ENCODE peak calls at places on chromosome 13, in ten cellular contexts. One of them, this sample, is unnamed.

GRCh38 chr13:47545206-47545605 is 455.9 kb downstream of the SUCLA2 start:
- DNase-seq in stimulated activated CD8-positive, alpha-beta memory T cell treated with anti-CD3 and anti-CD28 coated beads, Interleukin-15, amount 100 ng/mL, for 24 hours: no peak
- DNase-seq in Karpas-422: no peak
- DNase-seq in DMS53: no peak
- DNase-seq in choroid plexus epithelial cell: no peak
- DNase-seq in colonic mucosa: no peak
- DNase-seq in psoas muscle: no peak
- DNase-seq in H9: no peak
- DNase-seq in AG09309: no peak
- DNase-seq in NCI-H69: no peak
- DNase-seq in this sample: no peak

GRCh38 chr13:44921931-44922758 is 67.1 kb downstream of the NUFIP1 start:
- DNase-seq in stimulated activated CD8-positive, alpha-beta memory T cell treated with anti-CD3 and anti-CD28 coated beads, Interleukin-15, amount 100 ng/mL, for 24 hours: no peak
- DNase-seq in Karpas-422: no peak
- DNase-seq in DMS53: peak; percentile 94
- DNase-seq in choroid plexus epithelial cell: peak; percentile 98
- DNase-seq in colonic mucosa: peak; percentile 67
- DNase-seq in psoas muscle: peak; percentile 42
- DNase-seq in H9: no peak
- DNase-seq in AG09309: peak; percentile 90
- DNase-seq in NCI-H69: peak; percentile 66
- DNase-seq in this sample: no peak

GRCh38 chr13:47934371-47934770 is 66.7 kb downstream of the SUCLA2 start:
- DNase-seq in stimulated activated CD8-positive, alpha-beta memory T cell treated with anti-CD3 and anti-CD28 coated beads, Interleukin-15, amount 100 ng/mL, for 24 hours: no peak
- DNase-seq in Karpas-422: no peak
- DNase-seq in DMS53: no peak
- DNase-seq in choroid plexus epithelial cell: peak; percentile 18
- DNase-seq in colonic mucosa: no peak
- DNase-seq in psoas muscle: no peak
- DNase-seq in H9: no peak
- DNase-seq in AG09309: no peak
- DNase-seq in NCI-H69: no peak
- DNase-seq in this sample: no peak

GRCh38 chr13:43666403-43666802 is 120.4 kb downstream of the ENOX1 start:
- DNase-seq in stimulated activated CD8-positive, alpha-beta memory T cell treated with anti-CD3 and anti-CD28 coated beads, Interleukin-15, amount 100 ng/mL, for 24 hours: no peak
- DNase-seq in Karpas-422: no peak
- DNase-seq in DMS53: no peak
- DNase-seq in choroid plexus epithelial cell: no peak
- DNase-seq in colonic mucosa: peak; percentile 42
- DNase-seq in psoas muscle: no peak
- DNase-seq in H9: no peak
- DNase-seq in AG09309: no peak
- DNase-seq in NCI-H69: no peak
- DNase-seq in this sample: no peak

GRCh38 chr13:28586585-28587540 is 72.1 kb upstream of the POMP start:
- DNase-seq in stimulated activated CD8-positive, alpha-beta memory T cell treated with anti-CD3 and anti-CD28 coated beads, Interleukin-15, amount 100 ng/mL, for 24 hours: no peak
- DNase-seq in Karpas-422: no peak
- DNase-seq in DMS53: no peak
- DNase-seq in choroid plexus epithelial cell: no peak
- DNase-seq in colonic mucosa: no peak
- DNase-seq in psoas muscle: no peak
- DNase-seq in H9: no peak
- DNase-seq in AG09309: no peak
- DNase-seq in NCI-H69: no peak
- DNase-seq in this sample: no peak

GRCh38 chr13:78787189-78787588 is 128.2 kb upstream of the OBI1 start:
- DNase-seq in stimulated activated CD8-positive, alpha-beta memory T cell treated with anti-CD3 and anti-CD28 coated beads, Interleukin-15, amount 100 ng/mL, for 24 hours: no peak
- DNase-seq in Karpas-422: no peak
- DNase-seq in DMS53: no peak
- DNase-seq in choroid plexus epithelial cell: peak; percentile 0
- DNase-seq in colonic mucosa: no peak
- DNase-seq in psoas muscle: no peak
- DNase-seq in H9: no peak
- DNase-seq in AG09309: no peak
- DNase-seq in NCI-H69: peak; percentile 9
- DNase-seq in this sample: no peak

GRCh38 chr13:109707044-109707794 is 79.2 kb downstream of the IRS2 start:
- DNase-seq in stimulated activated CD8-positive, alpha-beta memory T cell treated with anti-CD3 and anti-CD28 coated beads, Interleukin-15, amount 100 ng/mL, for 24 hours: no peak
- DNase-seq in Karpas-422: no peak
- DNase-seq in DMS53: peak; percentile 85
- DNase-seq in choroid plexus epithelial cell: no peak
- DNase-seq in colonic mucosa: peak; percentile 41
- DNase-seq in psoas muscle: no peak
- DNase-seq in H9: no peak
- DNase-seq in AG09309: no peak
- DNase-seq in NCI-H69: peak; percentile 75
- DNase-seq in this sample: peak; percentile 9

GRCh38 chr13:50282016-50282415 is 266.8 kb downstream of the KCNRG start:
- DNase-seq in stimulated activated CD8-positive, alpha-beta memory T cell treated with anti-CD3 and anti-CD28 coated beads, Interleukin-15, amount 100 ng/mL, for 24 hours: no peak
- DNase-seq in Karpas-422: no peak
- DNase-seq in DMS53: no peak
- DNase-seq in choroid plexus epithelial cell: no peak
- DNase-seq in colonic mucosa: no peak
- DNase-seq in psoas muscle: no peak
- DNase-seq in H9: peak; percentile 39
- DNase-seq in AG09309: no peak
- DNase-seq in NCI-H69: peak; percentile 5
- DNase-seq in this sample: no peak

GRCh38 chr13:90420683-90421082 is 926.8 kb upstream of the MIR17HG start:
- DNase-seq in stimulated activated CD8-positive, alpha-beta memory T cell treated with anti-CD3 and anti-CD28 coated beads, Interleukin-15, amount 100 ng/mL, for 24 hours: no peak
- DNase-seq in Karpas-422: no peak
- DNase-seq in DMS53: peak; percentile 5
- DNase-seq in choroid plexus epithelial cell: peak; percentile 48
- DNase-seq in colonic mucosa: no peak
- DNase-seq in psoas muscle: no peak
- DNase-seq in H9: no peak
- DNase-seq in AG09309: no peak
- DNase-seq in NCI-H69: no peak
- DNase-seq in this sample: no peak

GRCh38 chr13:23723463-23723862 is 153.3 kb downstream of the TNFRSF19 start:
- DNase-seq in stimulated activated CD8-positive, alpha-beta memory T cell treated with anti-CD3 and anti-CD28 coated beads, Interleukin-15, amount 100 ng/mL, for 24 hours: no peak
- DNase-seq in Karpas-422: no peak
- DNase-seq in DMS53: peak; percentile 20
- DNase-seq in choroid plexus epithelial cell: peak; percentile 38
- DNase-seq in colonic mucosa: no peak
- DNase-seq in psoas muscle: no peak
- DNase-seq in H9: no peak
- DNase-seq in AG09309: peak; percentile 54
- DNase-seq in NCI-H69: no peak
- DNase-seq in this sample: no peak

GRCh38 chr13:58994778-58995177 is 1169.0 kb downstream of the DIAPH3 start:
- DNase-seq in stimulated activated CD8-positive, alpha-beta memory T cell treated with anti-CD3 and anti-CD28 coated beads, Interleukin-15, amount 100 ng/mL, for 24 hours: no peak
- DNase-seq in Karpas-422: no peak
- DNase-seq in DMS53: peak; percentile 6
- DNase-seq in choroid plexus epithelial cell: peak; percentile 34
- DNase-seq in colonic mucosa: no peak
- DNase-seq in psoas muscle: no peak
- DNase-seq in H9: no peak
- DNase-seq in AG09309: no peak
- DNase-seq in NCI-H69: peak; percentile 47
- DNase-seq in this sample: peak; percentile 10

GRCh38 chr13:49606747-49607648 is 21.3 kb upstream of the ARL11 start:
- DNase-seq in stimulated activated CD8-positive, alpha-beta memory T cell treated with anti-CD3 and anti-CD28 coated beads, Interleukin-15, amount 100 ng/mL, for 24 hours: peak; percentile 30
- DNase-seq in Karpas-422: peak; percentile 94
- DNase-seq in DMS53: peak; percentile 90
- DNase-seq in choroid plexus epithelial cell: peak; percentile 94
- DNase-seq in colonic mucosa: peak; percentile 88
- DNase-seq in psoas muscle: peak; percentile 84
- DNase-seq in H9: peak; percentile 85
- DNase-seq in AG09309: peak; percentile 63
- DNase-seq in NCI-H69: peak; percentile 84
- DNase-seq in this sample: peak; percentile 93